ENCODE peak calls at places on chromosome 17, in five cellular contexts. D, H, Q, U and B are unnamed samples.

GRCh38 chr17:7195971-7196370 is 16.8 kb upstream of the ASGR1 start:
- DNase-seq in D (no peak), H (no peak), Q (no peak), U (no peak), B (no peak)

GRCh38 chr17:56596741-56597494 is 3.4 kb downstream of the NOG start:
- DNase-seq in D (no peak), H (no peak), Q (peak), U (no peak), B (no peak)

GRCh38 chr17:21218101-21218500 is 4.1 kb upstream of the TMEM11 start:
- DNase-seq in D (no peak), H (no peak), Q (peak), U (no peak), B (no peak)

GRCh38 chr17:31558748-31559646 is 167.5 kb downstream of the RAB11FIP4 start:
- DNase-seq in D (peak), H (peak), Q (peak), U (peak), B (peak)

GRCh38 chr17:78224226-78225087 is 7.0 kb upstream of the TMEM235 start:
- DNase-seq in D (no peak), H (no peak), Q (no peak), U (no peak), B (no peak)

GRCh38 chr17:37717627-37718382 is 27.1 kb downstream of the HNF1B start:
- DNase-seq in D (no peak), H (no peak), Q (no peak), U (no peak), B (no peak)

GRCh38 chr17:56678249-56679144 is 85.0 kb downstream of the NOG start:
- DNase-seq in D (no peak), H (no peak), Q (peak), U (peak), B (no peak)

GRCh38 chr17:32486701-32487459 is at the start of gene CDK5R1:
- DNase-seq in D (peak), H (peak), Q (peak), U (peak), B (peak)

GRCh38 chr17:78709119-78709681 is 72.9 kb downstream of the CYTH1 start:
- DNase-seq in D (no peak), H (no peak), Q (no peak), U (no peak), B (no peak)

GRCh38 chr17:43832976-43833829 is at the start of gene MPP3:
- DNase-seq in D (peak), H (peak), Q (peak), U (peak), B (peak)

GRCh38 chr17:48878920-48879898 is 13.4 kb upstream of the ATP5MC1 start:
- DNase-seq in D (peak), H (no peak), Q (peak), U (peak), B (no peak)

GRCh38 chr17:27782791-27783206 is 17.5 kb downstream of the NOS2 start:
- DNase-seq in D (no peak), H (peak), Q (no peak), U (no peak), B (no peak)

GRCh38 chr17:7922499-7923289 is 6.6 kb upstream of the RNF227 start:
- DNase-seq in D (peak), H (peak), Q (peak), U (peak), B (peak)

GRCh38 chr17:3804503-3804931 is 3.5 kb upstream of the ITGAE start:
- DNase-seq in D (no peak), H (no peak), Q (no peak), U (peak), B (no peak)

GRCh38 chr17:39828443-39828842 is 35.7 kb downstream of the IKZF3 start:
- DNase-seq in D (no peak), H (no peak), Q (no peak), U (peak), B (no peak)

GRCh38 chr17:47978324-47978723 is 7.4 kb downstream of the CDK5RAP3 start:
- DNase-seq in D (peak), H (peak), Q (peak), U (peak), B (peak)

GRCh38 chr17:50037321-50038107 is 18.4 kb upstream of the ITGA3 start:
- DNase-seq in D (no peak), H (peak), Q (no peak), U (peak), B (no peak)

GRCh38 chr17:40345161-40346034 is 19.1 kb downstream of the GJD3 start:
- DNase-seq in D (peak), H (peak), Q (peak), U (peak), B (no peak)

GRCh38 chr17:6241381-6241780 is 171.2 kb downstream of the WSCD1 start:
- DNase-seq in D (no peak), H (no peak), Q (no peak), U (no peak), B (no peak)

GRCh38 chr17:804541-805435 is 22.6 kb downstream of the MRM3 start:
- DNase-seq in D (no peak), H (no peak), Q (no peak), U (no peak), B (no peak)

GRCh38 chr17:60321336-60322055 is 70.4 kb downstream of the USP32 start:
- DNase-seq in D (no peak), H (no peak), Q (no peak), U (no peak), B (no peak)

GRCh38 chr17:7579001-7579838 is at the start of gene CD68:
- DNase-seq in D (peak), H (peak), Q (peak), U (peak), B (peak)

GRCh38 chr17:62627904-62628603 is 584 bp downstream of the MRC2 start:
- DNase-seq in D (no peak), H (peak), Q (peak), U (peak), B (no peak)

DNA sequence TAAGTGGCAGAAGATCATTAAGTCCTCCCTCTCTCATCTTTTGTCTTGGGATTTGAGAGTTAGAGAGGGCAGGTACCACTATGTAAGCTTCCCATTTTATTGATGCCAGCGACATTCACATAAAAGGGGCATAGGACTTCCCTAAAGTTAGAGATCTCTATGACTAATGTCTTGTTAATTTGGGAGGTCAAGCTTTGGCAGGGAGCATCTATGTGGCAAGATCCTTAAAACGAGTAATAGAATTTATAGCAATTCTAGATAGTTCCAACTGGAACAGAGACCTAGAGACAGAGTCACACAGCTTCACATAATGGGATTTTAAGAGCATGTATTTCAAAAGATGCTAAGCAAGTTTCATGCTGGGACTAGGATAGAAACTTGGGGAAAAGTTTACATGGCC is 308.0 kb downstream of the MAP2K6 start:
- DNase-seq in D (no peak), H (no peak), Q (no peak), U (no peak), B (no peak)
- TF ChIP-seq CTCF in D (no peak), H (no peak), Q (no peak), U (no peak), B (no peak)

DNA sequence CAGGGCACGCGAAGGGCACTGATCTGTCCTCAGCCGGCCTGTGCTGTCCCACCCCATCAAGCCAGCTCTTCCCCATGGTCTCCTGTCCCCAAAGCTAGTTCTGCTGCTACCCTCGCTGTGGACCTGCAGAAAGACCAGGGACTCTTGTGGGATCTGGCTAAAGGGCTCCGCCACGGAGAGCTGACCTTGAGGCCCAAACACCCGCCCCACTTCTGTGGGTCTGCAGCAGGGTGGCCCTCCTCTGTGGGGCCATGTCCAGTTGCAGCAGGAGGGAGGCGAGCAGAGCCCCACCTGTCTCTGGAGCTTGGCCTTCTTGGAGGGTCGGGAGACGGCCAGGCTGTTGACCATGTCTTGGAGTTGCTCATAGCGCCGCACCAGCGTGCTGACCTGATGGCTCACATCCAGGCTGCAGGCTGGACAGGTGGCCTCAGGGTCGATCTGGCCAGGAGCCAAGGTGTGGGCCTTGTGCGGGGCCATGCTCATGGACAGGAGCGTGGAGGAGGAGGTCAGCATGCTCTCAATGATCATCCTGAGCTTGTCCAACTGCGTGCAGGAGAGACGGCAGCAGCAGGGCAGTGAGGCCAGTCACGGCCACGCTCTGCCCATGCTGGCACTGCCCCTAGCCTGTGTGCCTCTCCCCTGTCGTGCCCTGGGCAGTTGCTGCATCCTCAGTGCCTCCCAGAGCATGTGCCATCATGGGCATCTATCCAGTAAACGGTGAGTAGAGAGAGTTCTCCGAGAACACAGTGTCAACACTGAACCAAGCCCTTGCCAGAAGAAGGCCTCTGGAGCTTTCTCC is 16.6 kb downstream of the UBALD2 start:
- DNase-seq in D (no peak), H (peak), Q (no peak), U (no peak), B (no peak)
- TF ChIP-seq CTCF in D (no peak), H (no peak), Q (no peak), U (no peak), B (no peak)

GRCh38 chr17:5182597-5183409 is 8.9 kb downstream of the ZNF594 start:
- DNase-seq in D (no peak), H (no peak), Q (no peak), U (no peak), B (no peak)
- TF ChIP-seq CTCF in D (no peak), H (no peak), Q (no peak), U (no peak), B (no peak)

DNA sequence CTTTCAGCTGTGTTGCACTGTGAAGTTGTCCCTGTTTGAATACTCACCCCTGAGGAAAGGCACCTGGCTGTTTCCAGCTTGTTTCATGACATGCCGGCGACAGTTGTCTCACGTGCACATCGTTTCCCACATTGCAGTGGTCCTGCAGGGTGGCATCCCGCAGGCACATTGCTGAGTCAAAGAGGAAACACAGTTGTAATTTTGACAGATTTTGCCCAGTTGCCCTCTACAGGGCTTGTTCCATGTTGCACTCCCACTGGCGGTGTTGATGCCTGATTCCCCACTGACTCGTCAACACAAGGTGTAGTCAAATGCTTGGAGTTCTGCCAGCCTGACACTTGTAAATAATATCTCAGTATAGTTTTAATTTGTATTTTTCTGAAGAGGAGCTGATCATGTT is 23.8 kb downstream of the EPN2 start:
- DNase-seq in D (no peak), H (no peak), Q (no peak), U (no peak), B (no peak)
- TF ChIP-seq CTCF in D (no peak), H (peak), Q (no peak), U (no peak), B (no peak)

GRCh38 chr17:44865231-44865660 is 17.6 kb downstream of the HIGD1B start:
- DNase-seq in D (peak), H (peak), Q (peak), U (peak), B (peak)
- TF ChIP-seq CTCF in D (peak), H (peak), Q (peak), U (peak), B (peak)

GRCh38 chr17:81329927-81330883 is 35.1 kb upstream of the SLC38A10 start:
- DNase-seq in D (no peak), H (no peak), Q (no peak), U (peak), B (no peak)
- TF ChIP-seq CTCF in D (no peak), H (no peak), Q (no peak), U (no peak), B (no peak)

GRCh38 chr17:80941171-80941570 is 50.5 kb upstream of the CHMP6 start:
- DNase-seq in D (no peak), H (no peak), Q (no peak), U (no peak), B (no peak)

GRCh38 chr17:80943346-80944145 is 48.1 kb upstream of the CHMP6 start:
- DNase-seq in D (no peak), H (no peak), Q (no peak), U (no peak), B (no peak)

GRCh38 chr17:80941743-80942211 is 49.9 kb upstream of the CHMP6 start:
- DNase-seq in D (no peak), H (no peak), Q (no peak), U (no peak), B (no peak)

GRCh38 chr17:80944326-80944725 is 47.3 kb upstream of the CHMP6 start:
- DNase-seq in D (no peak), H (no peak), Q (no peak), U (no peak), B (no peak)

DNA sequence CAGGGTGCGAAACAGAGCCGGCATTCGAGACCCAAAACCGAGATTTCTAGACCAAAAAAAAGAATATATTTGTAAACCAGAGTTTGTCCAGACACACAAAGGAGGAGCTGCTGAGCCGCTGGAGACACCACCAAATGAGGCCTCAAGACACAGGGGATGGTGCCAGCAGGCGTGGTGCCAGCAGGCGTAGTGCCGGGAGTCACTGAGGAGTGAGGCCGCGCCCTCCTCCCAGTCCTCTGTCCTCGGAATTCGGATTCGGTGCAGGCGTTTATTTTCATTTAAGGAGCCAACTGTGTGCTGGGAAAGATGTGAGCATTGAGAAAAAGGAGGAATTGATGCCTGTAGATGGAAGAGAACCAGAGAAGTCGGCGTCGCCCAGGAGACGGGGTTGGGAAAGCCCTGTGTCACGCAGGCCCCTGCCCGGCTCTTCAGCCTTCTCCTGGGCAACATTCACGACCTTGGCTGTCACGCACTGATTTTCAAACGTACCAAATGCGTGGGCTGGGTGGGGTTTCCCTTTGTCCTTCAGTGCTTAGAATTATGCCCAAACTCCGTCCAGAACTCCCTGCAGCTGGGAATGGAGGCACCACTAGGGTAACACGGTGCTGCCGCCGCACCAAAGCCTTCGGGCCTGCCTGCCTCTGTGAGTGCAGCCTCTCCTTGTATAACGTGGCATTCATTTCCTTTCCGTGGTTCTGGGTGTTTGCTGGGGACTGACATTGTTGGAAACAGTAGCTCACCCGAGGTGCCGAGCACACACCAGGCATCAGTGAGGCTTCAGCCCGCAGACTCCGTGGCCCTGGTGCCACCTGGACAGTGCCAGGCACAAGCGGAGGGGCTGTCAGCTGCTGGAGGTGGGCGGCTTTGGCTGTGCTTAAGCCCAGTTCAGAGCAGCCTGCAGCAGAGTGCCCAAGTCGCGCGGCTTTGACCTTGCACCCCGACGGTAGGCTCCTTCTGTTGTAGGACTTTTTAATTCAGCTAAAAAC is 49.0 kb upstream of the CHMP6 start:
- DNase-seq in D (no peak), H (peak), Q (no peak), U (peak), B (no peak)
- TF ChIP-seq CTCF in D (no peak), H (peak), Q (peak), U (no peak), B (no peak)

GRCh38 chr17:14494161-14494560 is 193.3 kb downstream of the HS3ST3B1 start:
- DNase-seq in D (no peak), H (no peak), Q (no peak), U (no peak), B (no peak)
- TF ChIP-seq CTCF in D (no peak), H (no peak), Q (no peak), U (no peak), B (no peak)